ENCODE peak calls at places on chromosomes 13 and 19, in nine cellular contexts. F, W, R, D, N, G, A, U and K are unnamed samples.

GRCh38 chr19:57632987-57633831 is at the start of gene ZNF211:
- DNase-seq in F (peak; percentile 96), W (peak; percentile 82), R (peak; percentile 89), D (peak; percentile 96), N (peak; percentile 95), G (peak; percentile 95), A (peak; percentile 97), U (peak; percentile 88), K (peak; percentile 71)

GRCh38 chr13:77233159-77233558 is 93.7 kb downstream of the MYCBP2 start:
- DNase-seq in F (no peak), W (no peak), R (no peak), D (no peak), N (no peak), G (no peak), A (no peak), U (no peak), K (no peak)

GRCh38 chr13:50989476-50989875 is 79.9 kb downstream of the RNASEH2B start:
- DNase-seq in F (no peak), W (peak; percentile 21), R (no peak), D (peak; percentile 18), N (peak; percentile 55), G (no peak), A (peak; percentile 61), U (no peak), K (no peak)

GRCh38 chr19:17861542-17862402 is 2.1 kb downstream of the RPL18A start:
- DNase-seq in F (no peak), W (no peak), R (no peak), D (no peak), N (no peak), G (no peak), A (no peak), U (no peak), K (no peak)

GRCh38 chr19:41238244-41238643 is 19.2 kb downstream of the AXL start:
- DNase-seq in F (no peak), W (no peak), R (no peak), D (no peak), N (no peak), G (no peak), A (no peak), U (no peak), K (no peak)

GRCh38 chr13:45775401-45775963 is 73.4 kb downstream of the CBY2 start:
- DNase-seq in F (no peak), W (no peak), R (no peak), D (no peak), N (no peak), G (no peak), A (no peak), U (no peak), K (no peak)

GRCh38 chr13:93726173-93727019 is 499.8 kb downstream of the GPC6 start:
- DNase-seq in F (no peak), W (no peak), R (no peak), D (no peak), N (no peak), G (no peak), A (peak; percentile 25), U (no peak), K (no peak)

GRCh38 chr19:6753178-6754031 is 13.8 kb downstream of the SH2D3A start:
- DNase-seq in F (peak; percentile 95), W (no peak), R (no peak), D (peak; percentile 95), N (peak; percentile 98), G (peak; percentile 77), A (peak; percentile 97), U (no peak), K (no peak)

GRCh38 chr19:23698711-23699520 is 11.9 kb upstream of the ZNF675 start:
- DNase-seq in F (no peak), W (no peak), R (no peak), D (peak; percentile 65), N (peak; percentile 38), G (peak; percentile 27), A (peak; percentile 31), U (no peak), K (no peak)

GRCh38 chr13:19794552-19795143 is 11.9 kb upstream of the PSPC1 start:
- DNase-seq in F (no peak), W (peak; percentile 4), R (no peak), D (no peak), N (peak; percentile 81), G (no peak), A (peak; percentile 94), U (no peak), K (no peak)

GRCh38 chr19:13984875-13985741 is 21.0 kb downstream of the RFX1 start:
- DNase-seq in F (no peak), W (no peak), R (no peak), D (no peak), N (no peak), G (no peak), A (no peak), U (no peak), K (no peak)

GRCh38 chr13:101706651-101707050 is 254.2 kb downstream of the ITGBL1 start:
- DNase-seq in F (no peak), W (no peak), R (no peak), D (no peak), N (no peak), G (peak; percentile 91), A (peak; percentile 4), U (peak; percentile 13), K (no peak)

GRCh38 chr13:98972627-98973026 is 5.2 kb downstream of the DOCK9 start:
- DNase-seq in F (no peak), W (no peak), R (no peak), D (no peak), N (no peak), G (peak; percentile 93), A (peak; percentile 96), U (no peak), K (no peak)

GRCh38 chr13:95485045-95485517 is 67.4 kb upstream of the CLDN10 start:
- DNase-seq in F (no peak), W (no peak), R (no peak), D (no peak), N (no peak), G (peak; percentile 15), A (peak; percentile 42), U (no peak), K (no peak)

GRCh38 chr19:262125-262524 is 29.1 kb downstream of the PLPP2 start:
- DNase-seq in F (no peak), W (no peak), R (no peak), D (no peak), N (no peak), G (no peak), A (no peak), U (no peak), K (no peak)

GRCh38 chr13:100610399-100611347 is 22.1 kb upstream of the GGACT start:
- DNase-seq in F (no peak), W (no peak), R (no peak), D (no peak), N (no peak), G (no peak), A (no peak), U (no peak), K (peak; percentile 29)

GRCh38 chr19:55536951-55537740 is at the start of gene SBK2:
- DNase-seq in F (no peak), W (no peak), R (no peak), D (no peak), N (peak; percentile 93), G (no peak), A (peak; percentile 75), U (no peak), K (no peak)

GRCh38 chr19:35206379-35206778 is 22.2 kb downstream of the FAM187B start:
- DNase-seq in F (peak; percentile 57), W (no peak), R (no peak), D (no peak), N (no peak), G (no peak), A (no peak), U (no peak), K (no peak)